ENCODE peak calls at places on chromosome 14, in nine cellular contexts. D is upper lobe of right lung, G is GM06990, O is thoracic aorta, W is LNCaP clone FGC, B is RWPE1, S is omental fat pad, Q is HFFc6, V is GM12865. L is an unnamed sample.

GRCh38 chr14:105448706-105449111 is 25.9 kb upstream of the CRIP2 start:
- DNase-seq in B (peak; percentile 45), V (peak; percentile 70), G (peak; percentile 51), Q (peak; percentile 24), D (peak; percentile 84), S (peak; percentile 38), W (no peak), O (no peak), L (peak; percentile 48)

GRCh38 chr14:62743118-62743517 is 302.1 kb downstream of the KCNH5 start:
- DNase-seq in Q (no peak), V (no peak), W (no peak), S (no peak), D (no peak), O (no peak), B (no peak), G (no peak), L (no peak)

GRCh38 chr14:91123201-91123600 is 9.3 kb downstream of the DGLUCY start:
- DNase-seq in B (no peak), V (no peak), D (no peak), W (no peak), O (no peak), Q (no peak), S (no peak), G (no peak), L (no peak)

GRCh38 chr14:52021971-52022600 is 32.7 kb downstream of the RTRAF start:
- DNase-seq in V (peak; percentile 76), S (no peak), Q (no peak), B (no peak), O (no peak), W (no peak), G (peak; percentile 38), D (no peak), L (no peak)

GRCh38 chr14:36941783-36942521 is 230.5 kb downstream of the SLC25A21 start:
- DNase-seq in V (peak; percentile 66), O (no peak), W (peak; percentile 54), G (peak; percentile 21), D (peak; percentile 84), Q (peak; percentile 47), B (peak; percentile 46), S (peak; percentile 68), L (peak; percentile 78)

GRCh38 chr14:63895510-63895909 is 42.7 kb downstream of the SYNE2 start:
- DNase-seq in G (no peak), O (no peak), D (no peak), B (no peak), W (no peak), Q (no peak), V (no peak), S (no peak), L (no peak)

GRCh38 chr14:20866963-20867362 is 24.2 kb upstream of the RNASE3 start:
- DNase-seq in D (no peak), W (no peak), V (peak; percentile 6), S (no peak), G (no peak), O (no peak), B (no peak), Q (no peak), L (peak; percentile 24)

GRCh38 chr14:60845523-60845922 is 111.0 kb downstream of the MNAT1 start:
- DNase-seq in S (no peak), V (peak; percentile 43), Q (no peak), G (peak; percentile 9), B (no peak), O (no peak), D (no peak), W (no peak), L (no peak)

GRCh38 chr14:99684356-99684952 is 356 bp downstream of the CYP46A1 start:
- DNase-seq in O (no peak), D (no peak), G (no peak), W (no peak), B (no peak), V (peak; percentile 19), Q (no peak), S (no peak), L (no peak)

GRCh38 chr14:60161176-60162107 is 3.8 kb downstream of the DHRS7 start:
- DNase-seq in Q (no peak), B (peak; percentile 24), D (no peak), W (no peak), S (no peak), G (no peak), V (no peak), O (no peak), L (peak; percentile 36)

GRCh38 chr14:33401326-33401725 is 462.6 kb downstream of the NPAS3 start:
- DNase-seq in G (no peak), W (no peak), Q (no peak), V (no peak), B (no peak), D (no peak), S (no peak), O (no peak), L (no peak)

GRCh38 chr14:76687611-76688372 is 73.5 kb upstream of the VASH1 start:
- DNase-seq in B (no peak), V (no peak), W (no peak), D (no peak), G (no peak), Q (no peak), O (no peak), S (no peak), L (no peak)

GRCh38 chr14:81427348-81428058 is 27.4 kb upstream of the STON2 start:
- DNase-seq in W (no peak), O (no peak), G (no peak), V (no peak), B (no peak), Q (no peak), D (no peak), S (no peak), L (no peak)

GRCh38 chr14:56340921-56341320 is 222.7 kb downstream of the PELI2 start:
- DNase-seq in O (no peak), G (no peak), B (no peak), D (no peak), V (no peak), W (no peak), Q (no peak), S (no peak), L (no peak)

GRCh38 chr14:90730367-90730766 is 85.9 kb downstream of the TTC7B start:
- DNase-seq in B (no peak), D (no peak), O (no peak), G (no peak), V (no peak), W (no peak), Q (no peak), S (no peak), L (no peak)

GRCh38 chr14:51806624-51807023 is 53.8 kb upstream of the GNG2 start:
- DNase-seq in S (no peak), G (no peak), B (no peak), D (no peak), W (no peak), V (no peak), Q (no peak), O (no peak), L (no peak)

GRCh38 chr14:55921516-55921915 is 196.7 kb upstream of the PELI2 start:
- DNase-seq in B (no peak), Q (no peak), G (no peak), S (no peak), O (no peak), D (no peak), W (no peak), V (no peak), L (no peak)

GRCh38 chr14:58944226-58944769 is 244.2 kb upstream of the DAAM1 start:
- DNase-seq in V (no peak), W (no peak), Q (no peak), G (no peak), O (no peak), D (no peak), S (no peak), B (no peak), L (no peak)
- TF ChIP-seq CTCF in V (no peak), W (no peak), Q (no peak), G (no peak), O (no peak), D (no peak), S (no peak), B (no peak), L (no peak)

DNA sequence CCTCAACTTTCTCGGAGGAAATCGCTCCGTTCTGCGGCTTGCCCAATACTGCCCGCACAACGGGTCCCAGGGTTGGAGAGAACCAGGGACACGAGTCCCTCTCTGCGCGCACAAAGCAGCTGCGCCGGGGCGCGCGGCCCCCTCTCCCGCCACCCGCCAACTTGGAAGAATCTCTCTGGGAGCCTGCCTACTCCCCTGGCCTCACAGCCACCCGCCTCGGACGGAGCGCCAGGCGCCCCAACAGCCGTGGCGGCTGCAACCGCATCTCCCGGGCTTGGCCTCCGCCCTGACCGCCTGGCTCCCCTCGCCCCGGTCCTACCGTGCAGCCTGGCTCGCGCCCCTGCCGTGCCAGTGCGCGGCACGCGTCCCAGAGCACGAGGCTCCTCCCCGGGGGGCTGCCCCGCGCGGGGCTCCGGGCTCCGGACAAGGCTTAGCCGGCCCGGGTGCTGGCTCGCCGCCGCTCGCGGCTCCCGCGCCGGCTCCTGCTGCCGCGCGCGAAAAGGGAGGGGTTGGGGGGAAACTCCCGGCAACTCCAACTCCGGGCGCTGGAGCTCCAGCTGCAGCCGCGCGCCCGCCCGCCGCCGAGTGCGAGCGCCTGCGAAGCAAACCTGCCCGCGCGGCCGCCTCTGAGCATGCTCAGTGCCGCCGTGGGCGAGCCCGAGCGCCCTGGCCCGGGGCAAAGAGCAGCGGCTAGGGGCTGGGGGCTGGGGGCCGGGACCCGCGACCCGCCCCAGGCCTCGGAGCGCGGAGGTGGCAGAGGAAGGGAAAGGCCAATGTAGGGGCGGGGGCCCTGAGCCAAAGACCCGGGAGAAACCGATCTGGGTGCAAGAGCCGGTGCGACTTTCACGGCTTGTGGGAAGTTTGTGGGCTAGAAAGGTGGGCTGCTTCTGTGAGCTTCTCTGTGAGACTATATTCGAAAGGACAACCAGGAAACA is at the start of gene STXBP6:
- DNase-seq in D (peak; percentile 83), Q (peak; percentile 46), B (peak; percentile 20), S (peak; percentile 28), G (peak; percentile 24), W (no peak), V (peak; percentile 6), O (no peak), L (no peak)
- TF ChIP-seq CTCF in D (no peak), Q (no peak), B (no peak), S (no peak), G (no peak), W (no peak), V (no peak), O (no peak), L (no peak)

DNA sequence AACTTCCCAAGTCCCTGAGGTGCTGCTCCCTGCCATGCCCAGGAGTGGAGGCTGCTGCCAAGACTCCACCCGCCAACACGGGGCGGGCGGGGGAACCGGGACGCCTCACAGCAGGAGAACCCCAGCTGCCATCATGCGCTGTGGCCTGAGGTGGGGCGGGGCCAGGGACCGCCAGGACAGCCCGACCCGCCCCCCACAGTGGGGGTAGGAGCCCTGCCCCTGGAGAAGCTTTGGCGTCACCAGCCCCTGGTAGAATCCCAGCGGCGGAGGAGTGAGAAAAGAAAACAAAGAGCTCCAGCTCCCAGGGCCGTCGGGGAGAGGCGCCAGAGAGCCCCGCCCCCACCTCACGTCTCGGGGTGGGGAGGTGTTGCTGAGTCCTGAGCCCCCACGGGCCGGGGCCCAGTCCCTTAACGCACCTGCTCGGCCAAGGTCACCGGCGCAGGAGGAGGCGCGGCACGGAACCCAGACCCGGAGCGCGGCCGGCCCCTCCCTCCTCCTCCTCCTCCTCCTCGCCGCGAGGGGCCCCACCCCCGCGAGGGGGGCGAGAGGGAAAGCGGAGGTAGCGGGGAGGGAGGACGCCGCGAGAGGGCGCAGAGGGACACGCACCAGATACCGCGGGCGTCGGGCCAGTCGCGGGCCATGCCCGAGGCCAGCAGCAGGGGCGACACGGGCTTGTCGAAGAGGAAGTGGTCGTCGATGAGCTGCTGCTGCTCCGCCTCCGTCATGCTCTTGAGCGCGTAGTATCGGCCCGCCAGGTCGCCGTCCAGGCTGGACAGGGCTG is 1.8 kb downstream of the CKB start:
- DNase-seq in B (peak; percentile 64), V (peak; percentile 69), D (peak; percentile 94), O (no peak), W (no peak), S (no peak), Q (no peak), G (peak; percentile 76), L (peak; percentile 80)
- TF ChIP-seq CTCF in B (peak; percentile 74), V (peak; percentile 49), D (peak; percentile 64), O (peak; percentile 57), W (peak; percentile 77), S (no peak), Q (peak; percentile 68), G (peak; percentile 53), L (peak; percentile 39)

GRCh38 chr14:88437659-88438058 is 52.2 kb downstream of the SPATA7 start:
- DNase-seq in G (no peak), S (no peak), O (no peak), Q (no peak), V (no peak), B (no peak), D (no peak), W (no peak), L (no peak)
- TF ChIP-seq CTCF in G (no peak), S (no peak), O (no peak), Q (peak; percentile 72), V (no peak), B (no peak), D (peak; percentile 11), W (peak; percentile 47), L (no peak)

L was measured in MCF 10A.